ENCODE peak calls at places on chromosomes 6 and 20, in four cellular contexts. R is ovary, N is left ventricle myocardium inferior, W is cardiac muscle cell. H is an unnamed sample.

GRCh38 chr6:37538107-37538506 is 38.4 kb upstream of the CCDC167 start:
- DNase-seq in N (no peak), W (no peak), R (no peak), H (no peak)

GRCh38 chr20:22920898-22921297 is 114.2 kb upstream of the SSTR4 start:
- DNase-seq in R (no peak), N (no peak), W (no peak), H (peak; percentile 22)

GRCh38 chr20:50930139-50931047 is 844 bp downstream of the ADNP start:
- DNase-seq in N (no peak), R (peak; percentile 64), W (peak; percentile 49), H (peak; percentile 63)

GRCh38 chr6:36979343-36979742 is 6.7 kb downstream of the MTCH1 start:
- DNase-seq in N (no peak), R (peak; percentile 69), W (peak; percentile 41), H (no peak)

GRCh38 chr6:149941583-149942460 is at the start of gene ULBP2:
- DNase-seq in W (peak; percentile 68), N (peak; percentile 85), R (peak; percentile 44), H (peak; percentile 90)

GRCh38 chr20:44384423-44385027 is 29.0 kb downstream of the HNF4A start:
- DNase-seq in N (peak; percentile 77), R (peak; percentile 77), W (peak; percentile 84), H (peak; percentile 83)

GRCh38 chr6:163935158-163935762 is 520.7 kb downstream of the QKI start:
- DNase-seq in N (no peak), W (no peak), R (no peak), H (no peak)

GRCh38 chr6:22631101-22631500 is 61.7 kb downstream of the HDGFL1 start:
- DNase-seq in W (no peak), N (peak; percentile 27), R (peak; percentile 59), H (peak; percentile 44)

GRCh38 chr20:46637861-46638366 is 13.3 kb downstream of the SLC13A3 start:
- DNase-seq in N (no peak), W (no peak), R (no peak), H (no peak)

DNA sequence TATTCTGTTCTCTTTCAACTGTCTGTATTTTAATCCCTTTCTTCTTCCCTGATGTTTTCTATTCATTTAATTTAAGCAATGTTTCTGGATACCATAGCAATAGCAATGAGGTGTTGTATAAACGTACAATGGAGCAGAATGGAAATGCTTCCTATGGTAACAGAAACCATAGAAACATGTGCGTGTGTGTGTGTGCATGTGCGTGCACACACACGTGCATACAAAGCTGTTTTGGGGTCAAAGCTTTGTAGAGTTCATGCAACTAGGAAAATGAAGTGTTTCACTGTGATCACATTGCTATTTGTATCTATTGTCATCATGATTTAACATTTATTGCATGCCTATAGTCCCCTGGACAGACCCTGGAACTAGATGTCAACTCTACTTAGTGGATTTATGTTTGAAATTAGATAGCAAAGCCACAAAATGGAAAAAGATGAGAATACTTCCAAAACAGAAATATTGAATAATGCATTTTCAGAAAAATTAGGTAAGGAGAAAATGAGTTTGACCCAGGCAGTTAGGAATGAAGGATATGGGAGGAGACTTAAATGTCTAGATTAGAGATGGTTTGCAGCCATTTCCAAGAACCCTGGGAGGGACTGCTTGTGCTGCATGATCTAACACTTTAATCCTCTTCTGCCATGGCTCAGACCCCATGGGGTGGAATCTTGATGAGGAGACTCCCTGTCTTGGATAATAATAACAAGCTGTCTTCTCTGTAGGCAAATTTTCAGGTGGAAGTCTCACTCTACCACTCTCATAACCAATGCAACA is 124.3 kb downstream of the TRMT11 start:
- DNase-seq in W (no peak), R (no peak), N (no peak), H (no peak)
- H3K27ac ChIP-seq in W (no peak overlapping the region), R (no peak overlapping the region), N (no peak overlapping the region), H (no peak overlapping the region)

GRCh38 chr6:46190889-46191288 is 20.1 kb upstream of the ENPP5 start:
- DNase-seq in W (peak; percentile 13), N (peak; percentile 19), R (no peak), H (no peak)
- H3K27ac ChIP-seq in W (peak overlapping the region; percentile 66), N (peak overlapping the region; percentile 80), R (no peak overlapping the region), H (no peak overlapping the region)

GRCh38 chr20:41004561-41005360 is 23.9 kb upstream of the TOP1 start:
- DNase-seq in N (no peak), R (no peak), W (no peak), H (peak; percentile 89)

GRCh38 chr20:41005361-41005729 is 23.3 kb upstream of the TOP1 start:
- DNase-seq in N (peak; percentile 86), R (peak; percentile 70), W (no peak), H (peak; percentile 81)

GRCh38 chr20:41001497-41001896 is 27.1 kb upstream of the TOP1 start:
- DNase-seq in W (no peak), N (no peak), R (no peak), H (no peak)

GRCh38 chr20:41002842-41003142 is 25.8 kb upstream of the TOP1 start:
- DNase-seq in R (no peak), N (no peak), W (no peak), H (no peak)

DNA sequence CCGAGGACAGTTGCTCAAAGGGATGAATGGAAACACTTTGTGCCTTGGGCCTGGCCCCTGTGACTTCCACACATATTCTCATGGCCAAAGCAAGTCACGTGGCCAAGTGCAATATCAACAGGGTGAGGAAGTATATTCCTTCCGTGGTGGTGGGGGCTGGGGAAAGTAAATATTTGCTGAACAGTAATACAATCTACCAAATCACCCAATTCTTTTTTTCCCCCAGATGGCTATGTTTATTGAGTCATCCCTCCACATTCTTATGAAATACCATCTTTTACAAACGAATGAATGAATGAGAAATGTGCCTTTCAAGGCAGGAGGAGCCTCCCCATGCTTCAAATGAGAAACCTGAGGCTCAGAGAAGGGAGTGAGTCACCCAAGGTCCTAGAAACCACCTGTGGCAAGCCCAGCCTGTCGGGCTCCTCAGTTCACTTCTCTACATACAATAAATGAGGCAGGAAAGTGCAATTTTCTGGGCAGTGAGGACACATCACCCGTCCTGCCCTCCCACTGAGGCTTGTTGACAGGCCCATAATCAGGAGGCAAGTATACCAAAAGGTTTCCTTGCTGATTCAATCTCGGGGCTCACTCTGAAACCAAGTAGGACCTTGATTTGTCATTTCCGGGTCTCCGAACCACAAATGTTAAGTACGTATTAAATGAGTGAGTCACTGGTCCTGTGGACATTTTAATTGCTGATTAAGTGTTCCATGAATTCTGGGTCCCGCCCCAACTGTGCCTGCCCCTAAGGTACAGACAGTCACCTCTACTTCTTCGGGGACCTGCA is 25.3 kb upstream of the TOP1 start:
- DNase-seq in W (no peak), N (peak; percentile 49), R (no peak), H (peak; percentile 76)
- H3K27ac ChIP-seq in W (no peak overlapping the region), N (peak overlapping the region; percentile 75), R (no peak overlapping the region), H (peak overlapping the region; percentile 90)

GRCh38 chr6:3653528-3654070 is 97.9 kb downstream of the PXDC1 start:
- DNase-seq in R (no peak), N (no peak), W (no peak), H (no peak)

GRCh38 chr6:3650341-3650958 is 101.1 kb downstream of the PXDC1 start:
- DNase-seq in R (no peak), N (no peak), W (no peak), H (no peak)

GRCh38 chr6:3651698-3652229 is 99.7 kb downstream of the PXDC1 start:
- DNase-seq in N (no peak), W (no peak), R (no peak), H (no peak)

GRCh38 chr6:3648724-3649123 is 102.8 kb downstream of the PXDC1 start:
- DNase-seq in N (no peak), R (no peak), W (no peak), H (no peak)

GRCh38 chr6:3650959-3651697 is 100.4 kb downstream of the PXDC1 start:
- DNase-seq in W (peak; percentile 26), N (no peak), R (no peak), H (no peak)
- H3K27ac ChIP-seq in W (no peak overlapping the region), N (no peak overlapping the region), R (no peak overlapping the region), H (no peak overlapping the region)

GRCh38 chr20:25360631-25361286 is 29.9 kb downstream of the ABHD12 start:
- DNase-seq in R (peak; percentile 30), W (no peak), N (no peak), H (peak; percentile 22)
- H3K27ac ChIP-seq in R (no peak overlapping the region), W (no peak overlapping the region), N (peak overlapping the region; percentile 44), H (peak overlapping the region; percentile 2)

GRCh38 chr6:6829872-6830683 is 241.6 kb downstream of the LY86 start:
- DNase-seq in N (no peak), W (no peak), R (no peak), H (no peak)
- H3K27ac ChIP-seq in N (no peak overlapping the region), W (no peak overlapping the region), R (no peak overlapping the region), H (no peak overlapping the region)

GRCh38 chr20:13356591-13356990 is 135.5 kb downstream of the ISM1 start:
- DNase-seq in R (no peak), W (no peak), N (no peak), H (no peak)
- H3K27ac ChIP-seq in R (no peak overlapping the region), W (no peak overlapping the region), N (no peak overlapping the region), H (peak overlapping the region; percentile 79)

GRCh38 chr6:56211724-56212123 is 35.7 kb downstream of the COL21A1 start:
- DNase-seq in W (no peak), R (no peak), N (no peak), H (no peak)

GRCh38 chr6:56220078-56220477 is 27.3 kb downstream of the COL21A1 start:
- DNase-seq in R (no peak), N (no peak), W (no peak), H (no peak)

GRCh38 chr6:56214304-56215101 is 32.9 kb downstream of the COL21A1 start:
- DNase-seq in R (no peak), W (no peak), N (no peak), H (no peak)
- H3K27ac ChIP-seq in R (no peak overlapping the region), W (no peak overlapping the region), N (no peak overlapping the region), H (no peak overlapping the region)

DNA sequence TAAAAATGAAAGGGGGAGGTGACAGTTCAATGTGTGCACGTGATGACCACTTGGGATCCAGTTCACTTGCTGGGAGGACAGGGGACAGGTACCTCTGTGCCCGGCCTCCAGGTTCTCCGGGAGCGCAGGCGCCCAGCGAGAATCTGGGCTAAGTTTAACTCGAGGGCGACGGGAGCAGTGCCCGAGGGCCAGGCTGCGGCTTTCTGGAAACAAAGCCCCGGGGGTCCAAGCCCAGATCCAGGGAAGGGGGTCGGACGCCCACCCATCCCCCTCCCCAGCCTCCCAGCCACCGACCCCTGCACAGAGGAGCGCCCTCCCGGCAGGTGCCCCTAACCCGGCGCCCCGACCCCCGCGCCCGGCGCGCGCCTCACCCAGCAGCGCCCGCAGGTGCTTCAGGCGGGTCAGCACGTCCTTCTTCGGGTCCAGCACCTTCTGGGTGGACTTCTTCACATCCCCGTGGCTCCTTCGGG is 405 bp downstream of the RALGAPA2 start:
- DNase-seq in W (peak; percentile 43), R (no peak), N (no peak), H (peak; percentile 38)
- H3K27ac ChIP-seq in W (peak overlapping the region; percentile 88), R (peak overlapping the region; percentile 80), N (peak overlapping the region; percentile 95), H (no peak overlapping the region)

H was measured in SJCRH30.